ENCODE peak calls at places on chromosomes 11 and 22, in five cellular contexts. S is amygdala, O is amniotic stem cell, L is posterior vena cava, N is foreskin keratinocyte. J is an unnamed sample.

GRCh38 chr11:115201121-115201792 is 303.0 kb downstream of the CADM1 start:
- DNase-seq in N (peak; percentile 16), S (no peak), O (no peak), L (no peak), J (no peak)

GRCh38 chr11:69949327-69949726 is 128.8 kb upstream of the ANO1 start:
- DNase-seq in N (peak; percentile 90), S (no peak), O (peak; percentile 70), L (peak; percentile 89), J (no peak)

GRCh38 chr11:130023204-130023603 is 20.6 kb upstream of the PRDM10 start:
- DNase-seq in N (peak; percentile 79), O (no peak), L (no peak), S (no peak), J (no peak)

GRCh38 chr22:19879248-19879575 is 24.5 kb upstream of the GNB1L start:
- DNase-seq in S (no peak), O (no peak), L (peak; percentile 68), N (no peak), J (peak; percentile 50)

GRCh38 chr22:29393019-29393608 is 4.7 kb upstream of the AP1B1 start:
- DNase-seq in O (no peak), S (no peak), L (no peak), N (no peak), J (no peak)

GRCh38 chr11:67053896-67054850 is 2.5 kb upstream of the RHOD start:
- DNase-seq in S (peak; percentile 26), O (no peak), N (no peak), L (no peak), J (no peak)

GRCh38 chr11:75938543-75938942 is 123.5 kb downstream of the UVRAG start:
- DNase-seq in S (no peak), L (no peak), N (no peak), O (no peak), J (no peak)

GRCh38 chr11:12745787-12746186 is 71.6 kb downstream of the TEAD1 start:
- DNase-seq in N (no peak), O (no peak), L (no peak), S (no peak), J (no peak)

GRCh38 chr11:790721-791564 is 1.1 kb upstream of the CEND1 start:
- DNase-seq in S (no peak), N (no peak), O (no peak), L (no peak), J (no peak)

GRCh38 chr11:47355283-47356128 is 3.0 kb upstream of the MYBPC3 start:
- DNase-seq in S (peak; percentile 85), N (peak; percentile 75), L (peak; percentile 96), O (peak; percentile 78), J (peak; percentile 97)

GRCh38 chr11:12900496-12900895 is 108.6 kb upstream of the RASSF10 start:
- DNase-seq in O (peak; percentile 90), N (peak; percentile 98), S (no peak), L (no peak), J (no peak)

GRCh38 chr11:115711021-115711420 is 206.8 kb upstream of the CADM1 start:
- DNase-seq in O (no peak), L (no peak), S (no peak), N (no peak), J (peak; percentile 17)

GRCh38 chr22:48889887-48890692 is 937.6 kb downstream of the BRD1 start:
- DNase-seq in S (no peak), L (peak; percentile 78), O (no peak), N (no peak), J (peak; percentile 55)

GRCh38 chr11:26764315-26764714 is 42.5 kb upstream of the SLC5A12 start:
- DNase-seq in S (no peak), L (no peak), O (no peak), N (no peak), J (no peak)